ENCODE peak calls at places on chromosomes 3 and 15, in five cellular contexts. J, F, B, R and C are unnamed samples.

GRCh38 chr3:119234610-119235009 is 6.1 kb downstream of the B4GALT4 start:
- DNase-seq in R (no peak), B (no peak), J (no peak), F (no peak), C (no peak)

GRCh38 chr15:44038801-44039200 is 156.3 kb downstream of the FRMD5 start:
- DNase-seq in J (peak), R (no peak), B (no peak), F (no peak), C (peak)

GRCh38 chr3:128726691-128727031 is 678 bp downstream of the RAB7A start:
- DNase-seq in R (peak), F (peak), J (peak), B (peak), C (peak)

GRCh38 chr15:49715701-49716100 is 94.9 kb downstream of the DTWD1 start:
- DNase-seq in R (no peak), B (no peak), F (no peak), J (no peak), C (no peak)

GRCh38 chr3:39531681-39532080 is 64.2 kb downstream of the MOBP start:
- DNase-seq in R (peak), F (no peak), J (no peak), B (no peak), C (no peak)

GRCh38 chr3:123884258-123884831 is at the start of gene MYLK:
- DNase-seq in R (peak), J (peak), F (peak), B (peak), C (peak)

GRCh38 chr15:66411190-66411589 is 24.5 kb downstream of the MAP2K1 start:
- DNase-seq in B (no peak), J (no peak), F (no peak), R (peak), C (no peak)

GRCh38 chr3:71444861-71445259 is 138.7 kb downstream of the FOXP1 start:
- DNase-seq in F (no peak), R (no peak), J (no peak), B (no peak), C (no peak)

GRCh38 chr15:79030470-79030869 is 60.1 kb downstream of the RASGRF1 start:
- DNase-seq in J (no peak), B (no peak), R (no peak), F (no peak), C (no peak)

GRCh38 chr15:25176991-25177954 is 222.5 kb downstream of the SNRPN start:
- DNase-seq in F (no peak), R (no peak), J (no peak), B (no peak), C (no peak)

GRCh38 chr15:92797168-92798052 is 102.7 kb upstream of the CHD2 start:
- DNase-seq in B (peak), F (no peak), J (peak), R (peak), C (peak)

GRCh38 chr3:192818126-192818525 is 90.8 kb upstream of the FGF12 start:
- DNase-seq in B (no peak), R (no peak), J (no peak), F (no peak), C (no peak)

GRCh38 chr3:126309162-126309561 is 48.0 kb downstream of the KLF15 start:
- DNase-seq in J (no peak), F (no peak), B (no peak), R (no peak), C (no peak)

GRCh38 chr15:54815546-54815945 is 381.2 kb downstream of the RSL24D1 start:
- DNase-seq in B (no peak), J (no peak), R (no peak), F (no peak), C (no peak)

GRCh38 chr3:155983834-155984474 is 113.5 kb downstream of the GMPS start:
- DNase-seq in R (no peak), J (peak), F (no peak), B (no peak), C (no peak)

GRCh38 chr3:195758721-195759353 is 38.1 kb downstream of the MUC20 start:
- DNase-seq in J (no peak), R (no peak), F (no peak), B (no peak), C (no peak)

GRCh38 chr3:28972921-28973320 is 307.9 kb upstream of the RBMS3 start:
- DNase-seq in F (no peak), R (peak), J (no peak), B (no peak), C (no peak)

GRCh38 chr15:34239151-34239761 is 14.4 kb downstream of the EMC4 start:
- DNase-seq in J (no peak), F (peak), B (no peak), R (peak), C (no peak)